ENCODE peak calls at places on chromosomes 5 and 9, in six cellular contexts. W is head of caudate nucleus, C is osteocyte, G is EL, A is HCEC 1CT, Q is activated T-cell treated with anti-CD3 and anti-CD28 coated beads for 48 hours. Z is an unnamed sample.

GRCh38 chr5:102483736-102484135 is 15.1 kb downstream of the SLCO6A1 start:
- DNase-seq in W (no peak), C (no peak), G (peak), A (peak), Q (no peak), Z (no peak)

GRCh38 chr5:128227984-128228383 is 144.4 kb downstream of the SLC12A2 start:
- DNase-seq in W (no peak), C (no peak), G (peak), A (peak), Q (peak), Z (peak)

GRCh38 chr9:120914410-120914809 is 12.2 kb downstream of the TRAF1 start:
- DNase-seq in W (peak), C (no peak), G (no peak), A (no peak), Q (no peak), Z (no peak)

GRCh38 chr5:154368041-154368800 is 77.6 kb upstream of the SAP30L start:
- DNase-seq in W (no peak), C (no peak), G (peak), A (peak), Q (no peak), Z (peak)

GRCh38 chr5:6448622-6449464 is at the start of gene UBE2QL1:
- DNase-seq in W (no peak), C (peak), G (no peak), A (no peak), Q (peak), Z (no peak)

GRCh38 chr5:141101059-141101458 is 786 bp downstream of the PCDHB3 start:
- DNase-seq in W (no peak), C (no peak), G (no peak), A (no peak), Q (no peak), Z (no peak)

GRCh38 chr5:173016621-173017046 is 33.1 kb downstream of the ATP6V0E1 start:
- DNase-seq in W (peak), C (no peak), G (peak), A (peak), Q (no peak), Z (peak)

GRCh38 chr5:40831346-40832210 is 3.4 kb downstream of the RPL37 start:
- DNase-seq in W (peak), C (no peak), G (no peak), A (peak), Q (no peak), Z (no peak)

GRCh38 chr5:53419247-53419646 is 61.2 kb upstream of the FST start:
- DNase-seq in W (no peak), C (no peak), G (peak), A (peak), Q (no peak), Z (peak)

GRCh38 chr9:2559212-2560152 is 62.1 kb upstream of the VLDLR start:
- DNase-seq in W (peak), C (no peak), G (peak), A (peak), Q (no peak), Z (peak)

GRCh38 chr5:100252040-100252439 is 283.1 kb upstream of the FAM174A start:
- DNase-seq in W (no peak), C (no peak), G (no peak), A (no peak), Q (no peak), Z (no peak)

GRCh38 chr5:17304282-17304681 is 86.9 kb downstream of the BASP1 start:
- DNase-seq in W (no peak), C (no peak), G (peak), A (no peak), Q (no peak), Z (peak)

GRCh38 chr5:177124486-177124991 is 9.0 kb upstream of the NSD1 start:
- DNase-seq in W (no peak), C (no peak), G (no peak), A (no peak), Q (no peak), Z (no peak)

GRCh38 chr9:2780326-2780725 is 63.0 kb downstream of the KCNV2 start:
- DNase-seq in W (no peak), C (no peak), G (no peak), A (no peak), Q (no peak), Z (no peak)